ENCODE peak calls at places on chromosomes 3 and 15, in nine cellular contexts. L is endothelial cell of umbilical vein, M is heart left ventricle, W is A549, N is ovary, J is esophagus squamous epithelium, D is Peyer's patch, F is IMR-90, C is transverse colon. V is an unnamed sample.

GRCh38 chr15:101568821-101569555 is 79.5 kb upstream of the PCSK6 start:
- DNase-seq in L (no peak), M (no peak), W (no peak), N (no peak), J (no peak), D (no peak), F (no peak), C (peak), V (no peak)

GRCh38 chr3:4290272-4290893 is 12.8 kb upstream of the SETMAR start:
- DNase-seq in L (peak), M (no peak), W (peak), N (no peak), J (no peak), D (peak), F (peak), C (peak), V (peak)

GRCh38 chr15:65979837-65980236 is 110.5 kb downstream of the RAB11A start:
- DNase-seq in L (no peak), M (no peak), W (no peak), N (no peak), J (no peak), D (no peak), F (no peak), C (no peak), V (no peak)

GRCh38 chr3:124315215-124316033 is 323.5 kb upstream of the ROPN1 start:
- DNase-seq in L (peak), M (no peak), W (peak), N (no peak), J (no peak), D (peak), F (peak), C (no peak), V (no peak)

GRCh38 chr3:11514191-11514770 is 129.4 kb downstream of the VGLL4 start:
- DNase-seq in L (peak), M (no peak), W (no peak), N (no peak), J (no peak), D (no peak), F (peak), C (no peak), V (no peak)

GRCh38 chr3:16692486-16693378 is 87.5 kb upstream of the DAZL start:
- DNase-seq in L (no peak), M (no peak), W (no peak), N (no peak), J (no peak), D (no peak), F (no peak), C (no peak), V (no peak)

GRCh38 chr3:87228316-87228715 is 1.2 kb downstream of the CHMP2B start:
- DNase-seq in L (no peak), M (no peak), W (no peak), N (no peak), J (no peak), D (no peak), F (peak), C (no peak), V (no peak)

GRCh38 chr3:58299839-58300516 is 6.1 kb upstream of the RPP14 start:
- DNase-seq in L (peak), M (no peak), W (no peak), N (no peak), J (no peak), D (no peak), F (peak), C (no peak), V (no peak)

GRCh38 chr15:56871180-56871579 is 47.3 kb upstream of the TCF12 start:
- DNase-seq in L (peak), M (no peak), W (peak), N (no peak), J (no peak), D (no peak), F (peak), C (no peak), V (no peak)

GRCh38 chr15:35852818-35853624 is 307.1 kb upstream of the DPH6 start:
- DNase-seq in L (no peak), M (no peak), W (no peak), N (no peak), J (no peak), D (no peak), F (no peak), C (no peak), V (no peak)

GRCh38 chr15:70140543-70141375 is 43.0 kb upstream of the TLE3 start:
- DNase-seq in L (peak), M (no peak), W (no peak), N (peak), J (no peak), D (peak), F (peak), C (no peak), V (no peak)

GRCh38 chr15:25362545-25362944 is 76.3 kb downstream of the UBE3A start:
- DNase-seq in L (no peak), M (no peak), W (no peak), N (no peak), J (no peak), D (no peak), F (no peak), C (no peak), V (no peak)

GRCh38 chr15:57355259-57355658 is 21.0 kb upstream of the CGNL1 start:
- DNase-seq in L (no peak), M (no peak), W (no peak), N (no peak), J (no peak), D (no peak), F (no peak), C (no peak), V (no peak)

GRCh38 chr3:183193762-183194701 is 31.5 kb upstream of the LAMP3 start:
- DNase-seq in L (no peak), M (no peak), W (no peak), N (no peak), J (no peak), D (no peak), F (peak), C (no peak), V (no peak)

GRCh38 chr3:42741796-42742195 is 31.3 kb downstream of the CCDC13 start:
- DNase-seq in L (no peak), M (no peak), W (no peak), N (no peak), J (no peak), D (no peak), F (no peak), C (no peak), V (no peak)

GRCh38 chr15:58077427-58077826 is 11.9 kb upstream of the ALDH1A2 start:
- DNase-seq in L (peak), M (no peak), W (no peak), N (no peak), J (no peak), D (no peak), F (no peak), C (no peak), V (no peak)

GRCh38 chr15:84818221-84819131 is 1.3 kb downstream of the ALPK3 start:
- DNase-seq in L (peak), M (no peak), W (no peak), N (no peak), J (no peak), D (no peak), F (peak), C (no peak), V (no peak)

GRCh38 chr15:26971303-26972018 is 480 bp downstream of the GABRG3 start:
- DNase-seq in L (no peak), M (peak), W (no peak), N (no peak), J (no peak), D (no peak), F (no peak), C (no peak), V (no peak)

GRCh38 chr3:79810529-79810928 is 42.7 kb upstream of the ROBO1 start:
- DNase-seq in L (peak), M (no peak), W (no peak), N (no peak), J (no peak), D (no peak), F (no peak), C (no peak), V (no peak)

GRCh38 chr15:42111924-42112323 is 17.6 kb upstream of the PLA2G4D start:
- DNase-seq in L (no peak), M (no peak), W (no peak), N (no peak), J (no peak), D (no peak), F (no peak), C (no peak), V (no peak)

GRCh38 chr15:58547628-58548307 is 116.0 kb downstream of the LIPC start:
- DNase-seq in L (no peak), M (no peak), W (no peak), N (no peak), J (no peak), D (peak), F (no peak), C (no peak), V (no peak)

GRCh38 chr15:57946491-57947048 is 118.9 kb downstream of the ALDH1A2 start:
- DNase-seq in L (no peak), M (no peak), W (no peak), N (no peak), J (no peak), D (no peak), F (no peak), C (no peak), V (no peak)

GRCh38 chr3:32500880-32501784 is 1.5 kb downstream of the CMTM6 start:
- DNase-seq in L (no peak), M (no peak), W (no peak), N (no peak), J (no peak), D (no peak), F (no peak), C (no peak), V (no peak)

GRCh38 chr3:66582721-66583141 is 81.9 kb upstream of the LRIG1 start:
- DNase-seq in L (no peak), M (no peak), W (no peak), N (no peak), J (no peak), D (peak), F (no peak), C (peak), V (peak)

GRCh38 chr3:48521635-48522034 is 17.7 kb upstream of the SHISA5 start:
- DNase-seq in L (no peak), M (no peak), W (no peak), N (no peak), J (no peak), D (no peak), F (no peak), C (no peak), V (no peak)

GRCh38 chr15:68674975-68675374 is 96.2 kb downstream of the CORO2B start:
- DNase-seq in L (peak), M (no peak), W (no peak), N (no peak), J (no peak), D (no peak), F (peak), C (no peak), V (no peak)

GRCh38 chr3:112333002-112333385 is at the start of gene CD200:
- DNase-seq in L (peak), M (peak), W (no peak), N (peak), J (no peak), D (peak), F (peak), C (peak), V (peak)

GRCh38 chr3:170128977-170129431 is 52.5 kb downstream of the PHC3 start:
- DNase-seq in L (no peak), M (no peak), W (no peak), N (no peak), J (no peak), D (no peak), F (peak), C (no peak), V (no peak)

GRCh38 chr15:38667875-38668274 is 103.3 kb upstream of the RASGRP1 start:
- DNase-seq in L (peak), M (no peak), W (no peak), N (no peak), J (no peak), D (no peak), F (no peak), C (no peak), V (no peak)

GRCh38 chr15:63950911-63951481 is 95.3 kb downstream of the DAPK2 start:
- DNase-seq in L (peak), M (no peak), W (no peak), N (no peak), J (no peak), D (no peak), F (peak), C (no peak), V (no peak)

GRCh38 chr3:54859204-54859603 is 68.7 kb downstream of the LRTM1 start:
- DNase-seq in L (no peak), M (no peak), W (no peak), N (no peak), J (no peak), D (no peak), F (peak), C (no peak), V (no peak)

GRCh38 chr3:123446210-123446609 is 2.7 kb downstream of the ADCY5 start:
- DNase-seq in L (no peak), M (no peak), W (no peak), N (no peak), J (no peak), D (no peak), F (no peak), C (no peak), V (no peak)

GRCh38 chr3:147002721-147003120 is 397.6 kb upstream of the PLSCR5 start:
- DNase-seq in L (no peak), M (no peak), W (no peak), N (no peak), J (no peak), D (no peak), F (no peak), C (no peak), V (no peak)

GRCh38 chr3:183587337-183587736 is 31.8 kb upstream of the KLHL6 start:
- DNase-seq in L (peak), M (no peak), W (no peak), N (no peak), J (no peak), D (no peak), F (no peak), C (no peak), V (no peak)

GRCh38 chr15:29430831-29431230 is 161.2 kb upstream of the NSMCE3 start:
- DNase-seq in L (no peak), M (no peak), W (no peak), N (no peak), J (no peak), D (no peak), F (no peak), C (no peak), V (no peak)

GRCh38 chr15:29428925-29429573 is 159.4 kb upstream of the NSMCE3 start:
- DNase-seq in L (no peak), M (no peak), W (no peak), N (no peak), J (no peak), D (no peak), F (no peak), C (no peak), V (no peak)

GRCh38 chr15:29432191-29433049 is 162.8 kb upstream of the NSMCE3 start:
- DNase-seq in L (no peak), M (no peak), W (no peak), N (no peak), J (no peak), D (no peak), F (no peak), C (no peak), V (no peak)

GRCh38 chr15:29430124-29430523 is 160.5 kb upstream of the NSMCE3 start:
- DNase-seq in L (no peak), M (no peak), W (no peak), N (no peak), J (no peak), D (no peak), F (no peak), C (no peak), V (no peak)

DNA sequence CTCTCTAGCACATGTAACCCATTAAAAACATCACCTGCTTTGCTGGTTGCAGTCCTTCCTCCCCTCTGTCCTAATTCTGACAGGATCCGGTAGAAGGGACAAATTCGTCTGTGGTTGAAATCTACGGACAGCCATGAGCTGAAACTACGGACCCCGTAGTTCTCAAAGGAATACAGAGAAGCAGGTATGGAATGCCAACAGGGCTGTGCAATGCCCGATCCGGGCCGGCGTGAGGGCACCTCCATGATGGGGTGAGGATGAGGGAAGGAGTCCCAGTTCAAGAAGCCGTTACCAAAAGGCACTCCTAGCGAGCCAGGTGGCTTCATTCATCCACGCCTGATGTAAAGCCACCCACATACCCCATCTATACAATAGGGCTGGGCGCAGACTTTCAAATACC is 160.0 kb upstream of the NSMCE3 start:
- DNase-seq in L (no peak), M (no peak), W (no peak), N (no peak), J (no peak), D (no peak), F (no peak), C (no peak), V (no peak)
- TF ChIP-seq CTCF in L (no peak), M (no peak), W (no peak), N (no peak), J (no peak), D (no peak), F (no peak), C (no peak), V (no peak)

GRCh38 chr3:99711361-99711760 is 73.0 kb downstream of the COL8A1 start:
- DNase-seq in L (no peak), M (no peak), W (no peak), N (no peak), J (no peak), D (no peak), F (no peak), C (no peak), V (peak)

GRCh38 chr3:99710094-99710493 is 71.7 kb downstream of the COL8A1 start:
- DNase-seq in L (no peak), M (no peak), W (no peak), N (no peak), J (no peak), D (no peak), F (no peak), C (no peak), V (no peak)

GRCh38 chr3:99708207-99708745 is 69.9 kb downstream of the COL8A1 start:
- DNase-seq in L (no peak), M (no peak), W (no peak), N (peak), J (no peak), D (no peak), F (peak), C (no peak), V (no peak)

GRCh38 chr3:99712291-99712954 is 74.0 kb downstream of the COL8A1 start:
- DNase-seq in L (peak), M (no peak), W (no peak), N (no peak), J (no peak), D (no peak), F (no peak), C (no peak), V (no peak)

DNA sequence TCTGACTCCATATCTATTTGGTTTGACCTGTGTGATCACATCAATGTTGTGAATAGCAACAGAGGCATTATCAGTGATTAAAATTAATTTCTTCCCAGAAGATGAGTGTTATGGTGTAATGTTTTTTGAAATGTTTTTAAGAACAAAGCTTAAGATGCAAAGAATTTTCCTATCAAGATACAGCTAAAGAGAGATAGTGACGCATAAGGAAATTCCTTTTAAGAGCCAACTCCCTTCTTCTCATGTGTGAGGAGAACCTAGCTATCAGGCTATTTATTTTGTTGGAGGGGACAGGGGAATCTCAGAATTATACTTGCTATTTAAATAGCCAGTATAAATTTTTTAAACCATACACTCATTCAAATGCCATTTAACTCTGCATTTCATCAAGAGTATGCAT is 71.3 kb downstream of the COL8A1 start:
- DNase-seq in L (no peak), M (no peak), W (no peak), N (no peak), J (no peak), D (no peak), F (no peak), C (no peak), V (no peak)
- H3K27ac ChIP-seq in L (peak), M (no peak), W (no peak), N (no peak), J (no peak), D (no peak), F (no peak), C (no peak), V (no peak)

GRCh38 chr15:73683624-73684536 is at the start of gene CD276:
- DNase-seq in L (peak), M (peak), W (peak), N (peak), J (no peak), D (peak), F (peak), C (peak), V (peak)
- TF ChIP-seq POLR2A in L (no peak), M (no peak), W (peak), N (no peak), J (no peak), D (no peak), F (peak), C (no peak), V (no peak)

GRCh38 chr3:7630925-7631324 is 770.0 kb downstream of the GRM7 start:
- DNase-seq in L (peak), M (peak), W (no peak), N (peak), J (no peak), D (no peak), F (no peak), C (peak), V (no peak)
- TF ChIP-seq CTCF in L (no peak), M (no peak), W (no peak), N (no peak), J (no peak), D (no peak), F (no peak), C (no peak), V (no peak)

GRCh38 chr3:174955513-174956001 is 96.4 kb downstream of the NAALADL2 start:
- DNase-seq in L (peak), M (no peak), W (peak), N (no peak), J (no peak), D (no peak), F (peak), C (no peak), V (no peak)
- H3K27ac ChIP-seq in L (no peak), M (no peak), W (peak), N (no peak), J (no peak), D (no peak), F (peak), C (no peak), V (no peak)

DNA sequence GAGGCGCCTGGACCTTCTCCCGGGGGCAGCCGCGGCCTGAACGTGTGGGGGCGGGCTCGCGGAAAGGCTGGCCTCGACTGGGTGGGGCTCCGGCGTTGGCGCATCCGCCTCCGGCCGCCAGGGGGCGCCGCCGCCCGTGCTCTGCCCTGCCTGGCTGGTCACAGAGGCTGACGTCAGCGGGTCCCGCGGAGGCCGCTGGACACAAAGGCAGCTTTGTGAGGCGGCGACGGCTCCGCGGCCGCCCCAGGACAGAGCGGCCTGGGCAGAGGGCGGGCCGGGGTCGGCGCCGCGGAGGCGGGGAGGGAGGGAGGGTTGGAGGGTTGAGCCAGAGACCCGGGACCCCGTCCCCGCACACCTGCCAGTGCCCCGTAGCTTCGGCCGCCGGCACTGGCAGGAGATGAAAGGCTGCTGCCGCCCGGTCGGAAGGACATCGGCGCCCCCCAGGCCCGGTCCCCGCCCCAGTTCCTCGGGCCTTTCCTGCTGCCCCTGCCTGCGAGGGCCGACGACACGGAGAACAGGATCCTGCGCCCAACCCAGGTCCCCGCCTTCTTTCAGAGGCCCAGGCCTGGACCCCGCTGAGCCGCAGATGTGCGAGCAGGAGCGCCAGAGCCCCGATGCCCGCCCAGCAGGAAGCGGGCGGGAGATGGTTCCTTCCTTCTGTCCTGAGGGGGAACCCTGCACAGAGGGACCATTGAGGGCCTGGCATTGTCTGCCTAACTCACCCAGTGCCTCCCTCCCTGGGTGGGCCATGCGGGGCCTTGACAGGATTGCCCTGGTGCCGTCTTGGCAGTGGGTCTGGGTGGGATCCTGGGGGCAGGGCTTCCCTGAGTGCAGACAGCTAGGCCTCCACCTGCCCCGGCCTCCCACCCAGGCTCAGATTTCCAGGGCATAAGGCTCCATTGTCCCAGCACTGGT is 8.7 kb upstream of the SEMA3B start:
- DNase-seq in L (peak), M (peak), W (peak), N (peak), J (peak), D (peak), F (peak), C (peak), V (peak)
- TF ChIP-seq POLR2A in L (peak), M (no peak), W (peak), N (peak), J (peak), D (peak), F (peak), C (peak), V (peak)

GRCh38 chr3:149487598-149488197 is 13.2 kb downstream of the TM4SF4 start:
- DNase-seq in L (no peak), M (no peak), W (no peak), N (no peak), J (no peak), D (peak), F (no peak), C (peak), V (no peak)
- TF ChIP-seq CTCF in L (peak), M (no peak), W (no peak), N (no peak), J (no peak), D (peak), F (no peak), C (no peak), V (no peak)

V was measured in tibial nerve.